ENCODE peak calls at places on chromosomes 4 and X, in six cellular contexts. W is SK-MEL-5; C is stimulated activated naive B cell treated with anti-CD40 and anti-IgM and Interleukin-4, amounts not matched to agents 10 μg/mL and 1 μg/mL and 100 μg/mL, for 72 hours; V is ELR; B is T-helper 1 cell; T is frontal cortex. Y is an unnamed sample.

GRCh38 chr4:1494416-1495315 is 88.4 kb upstream of the NKX1-1 start:
- DNase-seq in W (no peak), C (no peak), V (no peak), B (no peak), T (no peak), Y (no peak)

GRCh38 chr4:41878170-41878941 is 56.9 kb upstream of the TMEM33 start:
- DNase-seq in W (no peak), C (no peak), V (no peak), B (no peak), T (no peak), Y (no peak)

GRCh38 chr4:139849219-139849618 is 183.6 kb downstream of the MGST2 start:
- DNase-seq in W (no peak), C (no peak), V (no peak), B (no peak), T (no peak), Y (no peak)

GRCh38 chrX:63657821-63658220 is 127.2 kb downstream of the ARHGEF9 start:
- DNase-seq in W (no peak), C (no peak), V (peak; percentile 78), B (no peak), T (no peak), Y (peak; percentile 78)

GRCh38 chr4:150782311-150782710 is 200.4 kb downstream of the MAB21L2 start:
- DNase-seq in W (peak; percentile 35), C (no peak), V (peak; percentile 23), B (no peak), T (no peak), Y (peak; percentile 13)

GRCh38 chr4:153759407-153760226 is at the start of gene RNF175:
- DNase-seq in W (no peak), C (no peak), V (peak; percentile 14), B (peak; percentile 17), T (peak; percentile 29), Y (no peak)

GRCh38 chr4:107034091-107034698 is 1.9 kb downstream of the DKK2 start:
- DNase-seq in W (peak; percentile 52), C (no peak), V (peak; percentile 60), B (no peak), T (no peak), Y (peak; percentile 17)

GRCh38 chr4:10259976-10260375 is 143.4 kb upstream of the WDR1 start:
- DNase-seq in W (no peak), C (no peak), V (no peak), B (no peak), T (no peak), Y (no peak)

GRCh38 chr4:149279790-149280189 is 535.9 kb downstream of the IQCM start:
- DNase-seq in W (no peak), C (no peak), V (no peak), B (no peak), T (no peak), Y (no peak)

GRCh38 chr4:1793940-1794808 is 1.1 kb downstream of the FGFR3 start:
- DNase-seq in W (no peak), C (no peak), V (no peak), B (no peak), T (no peak), Y (no peak)

GRCh38 chr4:14196141-14196540 is 568.6 kb upstream of the BOD1L1 start:
- DNase-seq in W (peak; percentile 49), C (no peak), V (peak; percentile 68), B (no peak), T (no peak), Y (peak; percentile 81)

GRCh38 chr4:146318894-146319293 is 104.6 kb downstream of the REELD1 start:
- DNase-seq in W (no peak), C (no peak), V (no peak), B (no peak), T (no peak), Y (no peak)

GRCh38 chr4:5378002-5378401 is 326.7 kb downstream of the STK32B start:
- DNase-seq in W (peak; percentile 60), C (no peak), V (peak; percentile 49), B (no peak), T (no peak), Y (no peak)

GRCh38 chr4:151876411-151876988 is 115.7 kb upstream of the GATB start:
- DNase-seq in W (no peak), C (no peak), V (no peak), B (no peak), T (no peak), Y (no peak)

GRCh38 chrX:44903107-44903506 is 30.1 kb downstream of the KDM6A start:
- DNase-seq in W (peak; percentile 35), C (no peak), V (peak; percentile 80), B (no peak), T (no peak), Y (peak; percentile 47)

GRCh38 chrX:23822397-23822796 is 39.4 kb downstream of the SAT1 start:
- DNase-seq in W (peak; percentile 97), C (no peak), V (peak; percentile 18), B (no peak), T (no peak), Y (peak; percentile 43)

GRCh38 chr4:54169176-54169575 is 59.9 kb upstream of the PDGFRA start:
- DNase-seq in W (no peak), C (no peak), V (peak; percentile 34), B (no peak), T (no peak), Y (no peak)

GRCh38 chr4:55303818-55304217 is 42.2 kb upstream of the SRD5A3 start:
- DNase-seq in W (no peak), C (no peak), V (peak; percentile 48), B (no peak), T (no peak), Y (peak; percentile 92)

GRCh38 chr4:139666735-139667266 is 1.2 kb downstream of the MGST2 start:
- DNase-seq in W (no peak), C (no peak), V (no peak), B (no peak), T (no peak), Y (peak; percentile 52)

GRCh38 chr4:151052785-151053184 is 37.7 kb upstream of the LRBA start:
- DNase-seq in W (no peak), C (no peak), V (no peak), B (no peak), T (no peak), Y (no peak)

GRCh38 chr4:83082777-83083176 is 31.8 kb downstream of the PLAC8 start:
- DNase-seq in W (no peak), C (no peak), V (peak; percentile 51), B (no peak), T (no peak), Y (no peak)

GRCh38 chr4:6362896-6363295 is 93.2 kb downstream of the WFS1 start:
- DNase-seq in W (peak; percentile 39), C (no peak), V (peak; percentile 42), B (no peak), T (no peak), Y (peak; percentile 18)